ENCODE peak calls at places on chromosome 5, in seven cellular contexts. M is head of caudate nucleus, Y is AG04449, F is mammary epithelial cell, R is T1000, L is HEK293T, A is osteocyte. H is an unnamed sample.

GRCh38 chr5:27472000-27472763 is 433.8 kb upstream of the CDH9 start:
- DNase-seq in M (no peak), Y (no peak), F (peak), R (peak), L (peak), A (no peak), H (no peak)

GRCh38 chr5:95777441-95777840 is 45.1 kb downstream of the GLRX start:
- DNase-seq in M (no peak), Y (no peak), F (no peak), R (no peak), L (no peak), A (no peak), H (no peak)

GRCh38 chr5:133928690-133929393 is 39.6 kb downstream of the C5orf15 start:
- DNase-seq in M (no peak), Y (no peak), F (no peak), R (no peak), L (no peak), A (no peak), H (no peak)

GRCh38 chr5:132322266-132322665 is 28.1 kb downstream of the SLC22A4 start:
- DNase-seq in M (no peak), Y (no peak), F (no peak), R (no peak), L (no peak), A (no peak), H (no peak)

GRCh38 chr5:146816775-146817387 is 61.7 kb downstream of the PPP2R2B start:
- DNase-seq in M (no peak), Y (no peak), F (no peak), R (no peak), L (no peak), A (no peak), H (no peak)

GRCh38 chr5:115450741-115451140 is 93.8 kb downstream of the FEM1C start:
- DNase-seq in M (no peak), Y (peak), F (peak), R (no peak), L (no peak), A (no peak), H (no peak)

GRCh38 chr5:140214831-140215230 is 39.8 kb downstream of the CYSTM1 start:
- DNase-seq in M (no peak), Y (peak), F (peak), R (no peak), L (no peak), A (no peak), H (no peak)

GRCh38 chr5:76104027-76104426 is 20.8 kb downstream of the SV2C start:
- DNase-seq in M (no peak), Y (no peak), F (peak), R (no peak), L (peak), A (no peak), H (no peak)

GRCh38 chr5:142915840-142916424 is 145.8 kb downstream of the ARHGAP26 start:
- DNase-seq in M (no peak), Y (no peak), F (peak), R (no peak), L (peak), A (no peak), H (no peak)

GRCh38 chr5:176985516-176985915 is 21.1 kb downstream of the UIMC1 start:
- DNase-seq in M (no peak), Y (no peak), F (no peak), R (no peak), L (no peak), A (no peak), H (no peak)

GRCh38 chr5:137199966-137200365 is 299.2 kb downstream of the SPOCK1 start:
- DNase-seq in M (no peak), Y (no peak), F (peak), R (no peak), L (no peak), A (no peak), H (no peak)

GRCh38 chr5:67396975-67397374 is 200.4 kb upstream of the CD180 start:
- DNase-seq in M (no peak), Y (no peak), F (no peak), R (no peak), L (no peak), A (no peak), H (no peak)

GRCh38 chr5:120734033-120734432 is 269.9 kb downstream of the PRR16 start:
- DNase-seq in M (no peak), Y (no peak), F (no peak), R (no peak), L (no peak), A (no peak), H (no peak)

GRCh38 chr5:1960595-1961303 is 78.0 kb upstream of the IRX4 start:
- DNase-seq in M (no peak), Y (no peak), F (no peak), R (no peak), L (no peak), A (no peak), H (no peak)

GRCh38 chr5:3381206-3381825 is 214.3 kb upstream of the IRX1 start:
- DNase-seq in M (no peak), Y (no peak), F (no peak), R (no peak), L (no peak), A (no peak), H (no peak)

GRCh38 chr5:14153071-14153864 is 10.1 kb downstream of the TRIO start:
- DNase-seq in M (no peak), Y (no peak), F (no peak), R (no peak), L (no peak), A (no peak), H (no peak)

GRCh38 chr5:36252722-36253340 is 11.1 kb upstream of the NADK2 start:
- DNase-seq in M (no peak), Y (no peak), F (no peak), R (no peak), L (no peak), A (no peak), H (no peak)

GRCh38 chr5:140588311-140589070 is 23.9 kb downstream of the SLC35A4 start:
- DNase-seq in M (no peak), Y (no peak), F (no peak), R (no peak), L (no peak), A (no peak), H (no peak)

GRCh38 chr5:65062684-65063083 is 294.0 kb downstream of the CWC27 start:
- DNase-seq in M (no peak), Y (peak), F (peak), R (peak), L (no peak), A (no peak), H (no peak)

H was measured in posterior cingulate gyrus.